ENCODE peak calls at places on chromosomes 3 and 15, in nine cellular contexts. P is CD4-positive, alpha-beta T cell; T is IMR-90; S is Caco-2; C is CD8-positive, alpha-beta T cell; M is CD8-positive, alpha-beta memory T cell; Z is right lobe of liver; U is spleen; I is PC-3. G is an unnamed sample. For H3K9me3, the result is how much of the 10 kb centered on the place peaks cover.

GRCh38 chr15:38538328-38539007 is 26.1 kb downstream of the RASGRP1 start:
- DNase-seq in U (no peak), P (no peak), Z (no peak), T (no peak), M (peak), I (no peak), C (no peak), S (no peak), G (no peak)

GRCh38 chr15:100103828-100104227 is 237.9 kb downstream of the ADAMTS17 start:
- DNase-seq in T (no peak), U (no peak), Z (no peak), I (no peak), S (no peak), P (no peak), M (no peak), C (no peak), G (no peak)

GRCh38 chr15:90142216-90143175 is 40.2 kb upstream of the IDH2 start:
- DNase-seq in P (peak), I (no peak), S (no peak), M (peak), U (no peak), C (peak), Z (no peak), T (no peak), G (no peak)

GRCh38 chr3:11498646-11499045 is 145.1 kb downstream of the VGLL4 start:
- DNase-seq in C (no peak), Z (peak), T (peak), U (no peak), P (no peak), I (peak), S (no peak), M (no peak), G (peak)

GRCh38 chr15:52281085-52282035 is 14.2 kb downstream of the MYO5C start:
- DNase-seq in P (no peak), Z (peak), T (no peak), S (no peak), I (no peak), U (no peak), M (no peak), C (no peak), G (no peak)

GRCh38 chr15:67968564-67969440 is 85.3 kb upstream of the PIAS1 start:
- DNase-seq in T (no peak), Z (no peak), C (no peak), M (no peak), S (no peak), P (no peak), I (no peak), U (no peak), G (no peak)

GRCh38 chr15:47437492-47437891 is 279.8 kb upstream of the SEMA6D start:
- DNase-seq in U (no peak), T (no peak), C (no peak), I (peak), Z (no peak), P (no peak), S (no peak), M (no peak), G (no peak)

GRCh38 chr3:164096352-164096751 is 981.9 kb downstream of the SI start:
- DNase-seq in C (no peak), P (no peak), T (no peak), M (no peak), S (no peak), I (no peak), U (no peak), Z (no peak), G (no peak)

GRCh38 chr15:79290642-79291275 is 8.2 kb downstream of the ANKRD34C start:
- DNase-seq in Z (no peak), C (no peak), M (no peak), U (no peak), S (no peak), I (peak), P (no peak), T (no peak), G (no peak)

GRCh38 chr3:76038949-76039348 is 253.6 kb upstream of the ZNF717 start:
- DNase-seq in Z (no peak), P (no peak), C (no peak), M (no peak), I (no peak), S (no peak), T (no peak), U (no peak), G (no peak)

GRCh38 chr15:91887921-91888373 is 34.4 kb downstream of the SLCO3A1 start:
- DNase-seq in U (no peak), Z (no peak), I (no peak), S (no peak), C (no peak), T (no peak), P (no peak), M (no peak), G (no peak)

GRCh38 chr3:146160233-146160963 is 586 bp downstream of the PLOD2 start:
- DNase-seq in P (no peak), M (no peak), I (peak), C (no peak), S (peak), T (peak), Z (peak), U (no peak), G (peak)

DNA sequence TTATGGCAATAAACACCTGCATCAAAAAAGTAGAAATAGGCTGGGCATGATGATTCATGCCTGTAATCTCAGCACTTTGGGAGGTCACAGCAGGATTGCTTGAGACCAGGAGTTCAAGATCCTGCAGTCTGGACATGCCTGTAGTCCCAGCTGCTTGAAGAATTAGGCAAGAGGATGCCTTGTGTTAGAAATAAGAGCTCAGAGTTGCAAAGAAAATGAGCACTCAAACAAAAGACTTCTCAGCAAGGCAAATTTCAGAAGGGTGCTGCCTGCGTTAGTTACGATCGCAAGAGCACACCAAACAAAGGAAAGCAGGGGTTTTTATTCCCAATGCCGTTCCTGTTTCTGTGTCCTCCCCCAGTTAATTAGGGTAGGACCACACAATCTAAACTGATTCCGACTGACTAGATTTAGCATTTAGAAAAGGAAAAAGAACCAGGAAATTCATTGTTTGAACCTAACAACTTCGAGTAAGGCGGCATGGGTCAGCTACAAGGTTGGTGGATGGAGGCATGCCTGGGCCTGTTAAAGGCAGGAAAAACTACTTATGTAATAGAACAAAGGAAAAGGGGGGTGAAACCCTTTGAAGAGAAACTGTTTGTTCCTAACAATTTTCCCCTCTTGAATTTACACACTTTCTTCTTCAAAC is 55.5 kb downstream of the DLG1 start:
- DNase-seq in M (no peak), U (no peak), P (no peak), T (no peak), C (no peak), S (no peak), Z (no peak), I (no peak), G (no peak)
- H3K9me3 ChIP-seq in M (under half), U (under half), P (under half), T (under half), C (under half), S (under half), Z (under half), I (under half), G (under half)

DNA sequence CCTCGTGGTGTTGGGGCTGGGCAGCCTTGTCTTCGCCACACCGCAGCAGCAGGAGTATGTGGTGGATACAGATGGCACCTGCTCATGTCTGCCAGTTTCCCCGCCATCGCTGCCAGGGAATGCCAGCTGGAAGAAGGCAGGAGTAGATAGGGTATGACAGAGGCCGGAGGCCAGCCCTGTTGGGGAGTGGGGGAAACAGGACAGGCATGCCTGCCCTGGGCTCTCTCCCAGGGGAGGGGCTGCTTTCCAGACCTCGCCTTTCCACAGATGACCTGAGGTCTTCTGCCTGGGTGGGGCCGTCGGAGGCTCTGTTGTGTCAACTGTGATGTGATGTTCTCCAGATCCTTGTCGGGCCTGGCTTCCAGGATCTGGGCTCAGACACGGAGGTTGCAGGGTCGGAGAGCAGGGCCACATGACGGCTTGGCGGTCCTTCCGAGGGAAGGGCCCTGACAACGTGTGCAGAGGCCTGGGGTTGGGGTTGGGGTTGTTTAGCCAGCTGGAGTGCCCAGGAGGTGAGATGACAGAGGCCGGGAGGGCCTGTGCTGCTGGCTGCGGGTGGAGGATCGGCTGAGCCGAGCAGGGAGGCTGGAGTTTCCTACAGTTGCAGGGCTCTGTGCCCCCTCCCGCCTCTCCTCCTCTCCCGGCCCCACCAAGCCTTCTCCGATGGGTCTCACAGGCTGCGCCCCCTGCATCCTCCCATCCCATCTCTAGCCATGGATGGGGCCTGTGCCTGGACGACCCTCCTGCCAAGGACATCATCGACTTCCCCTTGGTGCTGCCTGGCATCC is 102.0 kb downstream of the TBC1D2B start:
- DNase-seq in S (no peak), C (no peak), I (no peak), Z (no peak), M (no peak), U (peak), P (no peak), T (no peak), G (no peak)
- H3K9me3 ChIP-seq in S (under half), C (under half), I (under half), Z (under half), M (under half), U (under half), P (under half), T (under half), G (under half)

GRCh38 chr3:104846270-104846669 is 520.4 kb upstream of the ALCAM start:
- DNase-seq in C (no peak), P (no peak), U (no peak), I (no peak), Z (no peak), S (no peak), T (peak), M (no peak), G (no peak)

GRCh38 chr3:104849070-104849469 is 517.6 kb upstream of the ALCAM start:
- DNase-seq in Z (no peak), T (no peak), S (no peak), U (no peak), I (no peak), P (no peak), M (no peak), C (no peak), G (no peak)
- H3K9me3 ChIP-seq in Z (under half), T (under half), S (under half), U (under half), I (under half), P (under half), M (under half), C (under half), G (under half)

DNA sequence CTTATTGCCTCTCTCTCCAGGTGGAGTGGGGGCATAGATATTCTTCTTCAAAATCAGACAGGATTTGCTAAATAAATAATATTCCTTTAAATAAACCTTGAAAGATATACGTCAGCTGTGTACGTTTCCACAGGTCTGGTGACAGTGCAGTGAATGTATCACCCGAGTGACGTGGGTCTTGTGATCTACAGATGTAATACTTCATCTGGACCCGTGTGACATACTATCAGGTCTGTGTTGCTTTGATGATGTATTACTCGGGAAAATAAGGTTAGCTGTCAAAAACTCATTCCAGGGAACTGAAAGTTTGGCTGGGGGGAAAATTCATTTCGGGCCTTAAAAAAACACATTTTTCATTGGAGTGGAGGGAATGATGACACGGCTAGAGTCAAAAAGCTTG is 302.8 kb downstream of the CHL1 start:
- DNase-seq in T (no peak), Z (no peak), I (no peak), P (no peak), S (no peak), U (no peak), C (no peak), M (no peak), G (no peak)
- H3K9me3 ChIP-seq in T (under half), Z (under half), I (under half), P (under half), S (under half), U (under half), C (under half), M (under half), G (under half)

DNA sequence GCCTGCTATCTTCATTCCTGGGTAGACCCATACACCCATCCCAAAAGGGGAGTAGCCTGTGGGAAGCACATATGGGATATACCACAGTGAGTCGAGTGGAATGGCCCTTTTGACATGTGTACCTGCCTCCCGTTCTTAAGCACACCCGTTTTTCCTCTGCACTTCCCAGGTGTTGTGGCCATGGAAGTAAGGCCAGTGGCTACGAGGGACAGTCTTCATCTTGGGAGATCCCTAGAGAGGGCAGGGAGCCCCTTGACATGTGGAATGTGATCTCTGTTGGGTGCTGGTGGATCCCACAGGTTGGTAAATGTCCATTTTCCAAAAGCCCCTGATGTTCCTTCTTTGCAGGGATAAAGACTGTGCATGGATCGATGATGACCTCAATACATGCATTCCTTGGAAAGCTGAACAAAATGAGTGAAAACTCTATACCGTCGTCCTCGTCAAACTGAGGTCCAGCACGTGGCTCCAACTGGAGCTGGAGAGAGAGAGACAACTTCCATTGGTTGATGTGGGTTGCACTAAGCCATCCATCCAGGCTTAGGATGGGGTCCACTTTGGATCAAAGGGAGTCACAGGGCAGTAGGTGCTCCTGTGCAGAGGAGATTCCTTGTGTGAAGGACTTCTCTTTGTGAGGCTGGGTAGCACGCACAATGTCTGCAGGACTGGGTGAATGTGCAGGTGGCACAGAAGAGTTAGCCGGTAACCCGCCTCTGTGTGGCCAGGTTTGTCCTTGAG is 136.8 kb downstream of the SNRPN start:
- DNase-seq in Z (no peak), P (no peak), C (peak), I (no peak), T (no peak), U (peak), M (no peak), S (no peak), G (no peak)
- H3K9me3 ChIP-seq in Z (under half), P (half or more), C (under half), I (under half), T (half or more), U (half or more), M (under half), S (under half), G (under half)

DNA sequence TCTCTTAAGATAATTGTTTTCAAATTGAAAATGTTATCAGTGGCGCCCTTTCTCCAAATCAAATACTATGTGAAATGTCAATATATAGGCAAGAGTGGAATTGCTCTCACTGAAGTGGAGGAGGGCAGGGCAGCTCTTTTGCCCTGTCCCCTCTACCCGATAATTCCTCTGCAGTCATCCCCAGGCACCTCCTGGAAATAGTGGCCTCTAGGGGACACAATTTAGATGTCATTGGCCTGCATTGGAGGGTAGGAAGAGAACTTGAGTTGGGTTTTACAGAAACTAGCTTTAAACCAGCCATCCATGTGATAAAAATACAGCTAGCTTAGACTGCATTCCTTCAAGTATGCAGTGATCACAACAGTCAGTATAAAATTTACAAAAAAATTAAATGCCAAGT is 288.9 kb downstream of the EDEM1 start:
- DNase-seq in T (no peak), U (no peak), Z (no peak), M (no peak), S (no peak), P (no peak), I (no peak), C (no peak), G (no peak)
- H3K9me3 ChIP-seq in T (under half), U (under half), Z (under half), M (under half), S (under half), P (under half), I (under half), C (under half), G (under half)

GRCh38 chr15:25051399-25052154 is 96.8 kb downstream of the SNRPN start:
- DNase-seq in S (no peak), I (no peak), P (no peak), M (no peak), C (peak), Z (no peak), T (no peak), U (peak), G (peak)
- H3K9me3 ChIP-seq in S (half or more), I (half or more), P (half or more), M (half or more), C (half or more), Z (under half), T (half or more), U (half or more), G (under half)